ENCODE peak calls at places on chromosomes 1 and 21, in seven cellular contexts. J, W, R, C, F, L and Y are unnamed samples.

GRCh38 chr1:203459671-203460201 is 15.9 kb upstream of the PRELP start:
- DNase-seq in R (no peak), J (no peak), L (no peak), W (no peak), C (no peak), F (no peak), Y (no peak)

GRCh38 chr1:10338047-10338446 is 60.8 kb upstream of the PGD start:
- DNase-seq in J (peak; percentile 68), R (peak; percentile 77), L (peak; percentile 17), F (no peak), C (peak; percentile 30), W (peak; percentile 10), Y (peak; percentile 54)

GRCh38 chr21:38699048-38699447 is 106.7 kb upstream of the ETS2 start:
- DNase-seq in C (no peak), J (peak; percentile 15), F (no peak), W (no peak), L (no peak), R (peak; percentile 43), Y (no peak)

GRCh38 chr1:246139745-246140182 is 367.3 kb downstream of the SMYD3 start:
- DNase-seq in R (no peak), J (no peak), W (no peak), C (peak; percentile 71), F (no peak), L (no peak), Y (no peak)

GRCh38 chr1:185441608-185442007 is 124.6 kb upstream of the IVNS1ABP start:
- DNase-seq in F (no peak), R (no peak), W (no peak), L (no peak), C (peak; percentile 72), J (no peak), Y (no peak)

GRCh38 chr1:214861615-214862014 is 220.9 kb upstream of the KCNK2 start:
- DNase-seq in C (no peak), R (no peak), J (no peak), L (no peak), F (no peak), W (no peak), Y (no peak)

GRCh38 chr1:230284891-230285290 is 141.2 kb downstream of the PGBD5 start:
- DNase-seq in C (no peak), L (no peak), F (no peak), J (no peak), W (no peak), R (no peak), Y (no peak)

GRCh38 chr1:114032271-114033218 is 53.3 kb downstream of the OLFML3 start:
- DNase-seq in F (no peak), C (peak; percentile 29), L (no peak), R (peak; percentile 35), J (no peak), W (no peak), Y (no peak)

GRCh38 chr1:11858968-11859871 is 475 bp upstream of the NPPB start:
- DNase-seq in F (no peak), L (no peak), C (peak; percentile 37), R (peak; percentile 85), W (peak; percentile 72), J (peak; percentile 91), Y (no peak)

DNA sequence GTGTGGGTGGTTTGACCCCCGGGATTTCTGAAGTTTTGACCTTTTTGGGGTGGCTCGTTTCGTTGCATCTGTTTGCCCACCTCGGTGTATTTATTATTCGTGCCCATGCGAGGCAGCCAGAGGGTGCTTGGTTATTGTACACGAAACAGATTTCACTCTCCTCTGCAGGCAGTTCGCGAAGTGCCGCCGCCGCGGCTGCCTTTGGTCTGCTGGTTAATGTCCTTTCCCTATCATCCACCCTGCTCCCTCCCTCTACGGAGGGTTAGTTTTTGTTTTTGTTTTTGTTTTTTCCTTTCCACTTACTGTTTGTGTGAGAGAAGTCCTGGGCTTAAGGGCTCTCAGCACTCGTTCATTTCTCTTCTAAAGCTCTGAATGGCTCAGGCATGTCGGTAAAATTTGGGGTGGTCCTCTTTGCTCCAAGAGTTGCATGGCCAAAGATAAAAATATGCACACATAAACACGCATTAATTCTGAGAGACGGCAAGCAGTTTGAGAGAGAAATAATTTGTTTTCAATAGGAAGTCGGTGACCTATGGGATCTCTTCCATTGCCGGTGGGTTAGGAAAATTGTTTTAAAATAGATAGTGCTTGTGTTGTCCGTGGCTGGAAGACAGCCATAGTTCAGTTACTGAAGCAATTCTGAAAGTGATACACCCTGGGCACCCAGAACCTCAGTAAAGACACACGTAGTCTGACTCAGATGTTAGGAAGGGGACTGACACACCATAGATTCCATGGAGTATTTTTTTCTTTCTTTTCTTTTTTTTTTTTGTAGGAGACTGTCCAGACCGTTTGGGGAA is 1.2 kb downstream of the C1orf21 start:
- DNase-seq in R (peak; percentile 45), L (no peak), C (peak; percentile 19), J (no peak), W (no peak), F (no peak), Y (peak; percentile 58)
- H3K4me3 ChIP-seq in R (peak overlapping the region; percentile 94), L (peak overlapping the region; percentile 70), C (peak overlapping the region; percentile 79), J (peak overlapping the region; percentile 84), W (peak overlapping the region; percentile 56), F (peak overlapping the region; percentile 98), Y (peak overlapping the region; percentile 82)

GRCh38 chr1:162694911-162695310 is 62.6 kb downstream of the DDR2 start:
- DNase-seq in J (no peak), F (no peak), L (no peak), C (no peak), W (no peak), R (no peak), Y (no peak)
- H3K4me1 ChIP-seq in J (peaks cover 50% of the 10 kb centered on the region), F (peaks cover 10% of the 10 kb centered on the region), L (peaks cover 8% of the 10 kb centered on the region), C (peaks cover 30% of the 10 kb centered on the region), W (no peaks in the 10 kb centered on the region), R (peaks cover 32% of the 10 kb centered on the region), Y (peaks cover 14% of the 10 kb centered on the region)

DNA sequence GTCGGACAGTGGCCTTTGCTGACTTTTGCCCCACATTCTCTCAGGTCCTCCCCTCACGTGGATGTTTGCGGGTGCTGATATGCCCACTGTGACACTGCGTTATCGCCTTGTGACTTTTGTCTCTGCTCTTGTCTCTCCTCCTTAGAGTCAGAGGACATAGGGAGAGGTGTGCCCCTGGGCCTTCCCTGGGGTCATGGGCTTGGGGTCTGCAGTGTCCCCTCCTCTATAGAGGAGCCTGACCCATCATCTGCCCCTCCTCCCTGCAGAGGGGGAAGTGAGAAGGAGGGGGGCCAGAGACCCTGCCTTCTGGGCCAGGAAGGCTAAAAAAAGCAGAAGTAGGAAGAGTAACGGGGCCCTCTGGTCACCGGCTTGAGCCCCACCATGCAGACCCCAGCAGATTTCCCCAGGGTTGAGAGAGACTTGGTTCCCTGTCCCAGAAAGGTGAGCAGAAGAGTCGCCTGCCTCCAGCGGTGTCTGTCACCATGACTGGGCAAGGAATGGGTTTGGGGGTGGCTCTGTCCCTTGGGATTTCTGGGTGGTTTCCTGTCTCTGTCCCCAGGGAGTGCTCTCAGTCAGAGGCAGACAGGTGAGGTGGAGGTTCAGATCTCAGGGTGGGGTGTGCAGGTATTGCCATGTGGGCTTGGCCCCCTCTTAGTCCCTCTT is 13.4 kb downstream of the RPS6KA1 start:
- DNase-seq in J (no peak), R (no peak), W (no peak), F (no peak), L (no peak), C (no peak), Y (peak; percentile 54)
- H3K4me3 ChIP-seq in J (no peak overlapping the region), R (no peak overlapping the region), W (peak overlapping the region; percentile 33), F (peak overlapping the region; percentile 28), L (peak overlapping the region; percentile 7), C (no peak overlapping the region), Y (no peak overlapping the region)

GRCh38 chr1:32767156-32767555 is 50.0 kb downstream of the YARS1 start:
- DNase-seq in J (no peak), W (no peak), F (no peak), L (no peak), C (no peak), R (no peak), Y (no peak)
- H3K4me1 ChIP-seq in J (peaks cover 28% of the 10 kb centered on the region), W (no peaks in the 10 kb centered on the region), F (peaks cover under 1% of the 10 kb centered on the region), L (no peaks in the 10 kb centered on the region), C (peaks cover 90% of the 10 kb centered on the region), R (peaks cover 49% of the 10 kb centered on the region), Y (peaks cover 21% of the 10 kb centered on the region)